ENCODE peak calls at places on chromosomes 4 and X, in seven cellular contexts. One of them, this sample, is unnamed.
A peak's percentile ranks its signal among the peaks of the same experiment; 100 is the strongest.

GRCh38 chrX:153884136-153885076 is 1.6 kb downstream of the L1CAM start:
- DNase-seq in left colon: no peak
- DNase-seq in choroid plexus epithelial cell: no peak
- DNase-seq in lower lobe of right lung: no peak
- DNase-seq in ACHN: peak; percentile 12
- DNase-seq in fibroblast of the aortic adventitia: no peak
- DNase-seq in adrenal gland: no peak
- DNase-seq in this sample: no peak

GRCh38 chrX:120486786-120487185 is 17.7 kb upstream of the LAMP2 start:
- DNase-seq in left colon: no peak
- DNase-seq in choroid plexus epithelial cell: no peak
- DNase-seq in lower lobe of right lung: no peak
- DNase-seq in ACHN: no peak
- DNase-seq in fibroblast of the aortic adventitia: no peak
- DNase-seq in adrenal gland: no peak
- DNase-seq in this sample: no peak

GRCh38 chr4:118270492-118270891 is 82.3 kb downstream of the PRSS12 start:
- DNase-seq in left colon: no peak
- DNase-seq in choroid plexus epithelial cell: peak; percentile 80
- DNase-seq in lower lobe of right lung: no peak
- DNase-seq in ACHN: peak; percentile 53
- DNase-seq in fibroblast of the aortic adventitia: peak; percentile 77
- DNase-seq in adrenal gland: no peak
- DNase-seq in this sample: peak; percentile 66

GRCh38 chr4:114597410-114598115 is 1.0 kb upstream of the UGT8 start:
- DNase-seq in left colon: peak; percentile 34
- DNase-seq in choroid plexus epithelial cell: no peak
- DNase-seq in lower lobe of right lung: no peak
- DNase-seq in ACHN: no peak
- DNase-seq in fibroblast of the aortic adventitia: no peak
- DNase-seq in adrenal gland: no peak
- DNase-seq in this sample: no peak

GRCh38 chr4:6548882-6549230 is 26.1 kb upstream of the MAN2B2 start:
- DNase-seq in left colon: no peak
- DNase-seq in choroid plexus epithelial cell: no peak
- DNase-seq in lower lobe of right lung: no peak
- DNase-seq in ACHN: no peak
- DNase-seq in fibroblast of the aortic adventitia: no peak
- DNase-seq in adrenal gland: no peak
- DNase-seq in this sample: no peak

GRCh38 chrX:63275127-63275526 is 76.0 kb downstream of the SPIN4 start:
- DNase-seq in left colon: peak; percentile 30
- DNase-seq in choroid plexus epithelial cell: peak; percentile 10
- DNase-seq in lower lobe of right lung: no peak
- DNase-seq in ACHN: peak; percentile 5
- DNase-seq in fibroblast of the aortic adventitia: peak; percentile 16
- DNase-seq in adrenal gland: peak; percentile 39
- DNase-seq in this sample: peak; percentile 25

GRCh38 chr4:20506827-20507226 is 193.4 kb upstream of the PACRGL start:
- DNase-seq in left colon: no peak
- DNase-seq in choroid plexus epithelial cell: peak; percentile 90
- DNase-seq in lower lobe of right lung: no peak
- DNase-seq in ACHN: no peak
- DNase-seq in fibroblast of the aortic adventitia: peak; percentile 93
- DNase-seq in adrenal gland: no peak
- DNase-seq in this sample: peak; percentile 88

GRCh38 chr4:38857354-38858096 is 908 bp upstream of the TLR6 start:
- DNase-seq in left colon: no peak
- DNase-seq in choroid plexus epithelial cell: peak; percentile 94
- DNase-seq in lower lobe of right lung: no peak
- DNase-seq in ACHN: peak; percentile 87
- DNase-seq in fibroblast of the aortic adventitia: peak; percentile 86
- DNase-seq in adrenal gland: peak; percentile 69
- DNase-seq in this sample: peak; percentile 94

GRCh38 chrX:45778621-45779020 is 577.9 kb upstream of the DIPK2B start:
- DNase-seq in left colon: no peak
- DNase-seq in choroid plexus epithelial cell: no peak
- DNase-seq in lower lobe of right lung: no peak
- DNase-seq in ACHN: no peak
- DNase-seq in fibroblast of the aortic adventitia: no peak
- DNase-seq in adrenal gland: no peak
- DNase-seq in this sample: no peak

GRCh38 chr4:109075617-109076016 is 226.8 kb downstream of the COL25A1 start:
- DNase-seq in left colon: no peak
- DNase-seq in choroid plexus epithelial cell: no peak
- DNase-seq in lower lobe of right lung: no peak
- DNase-seq in ACHN: no peak
- DNase-seq in fibroblast of the aortic adventitia: no peak
- DNase-seq in adrenal gland: no peak
- DNase-seq in this sample: no peak

GRCh38 chrX:139932077-139932900 is 564 bp downstream of the ATP11C start:
- DNase-seq in left colon: peak; percentile 59
- DNase-seq in choroid plexus epithelial cell: peak; percentile 34
- DNase-seq in lower lobe of right lung: peak; percentile 62
- DNase-seq in ACHN: peak; percentile 40
- DNase-seq in fibroblast of the aortic adventitia: no peak
- DNase-seq in adrenal gland: peak; percentile 38
- DNase-seq in this sample: no peak

GRCh38 chr4:96407651-96408342 is 567.9 kb downstream of the PDHA2 start:
- DNase-seq in left colon: no peak
- DNase-seq in choroid plexus epithelial cell: peak; percentile 44
- DNase-seq in lower lobe of right lung: no peak
- DNase-seq in ACHN: no peak
- DNase-seq in fibroblast of the aortic adventitia: no peak
- DNase-seq in adrenal gland: no peak
- DNase-seq in this sample: no peak

GRCh38 chrX:13123247-13123856 is 78.9 kb upstream of the FAM9C start:
- DNase-seq in left colon: no peak
- DNase-seq in choroid plexus epithelial cell: no peak
- DNase-seq in lower lobe of right lung: no peak
- DNase-seq in ACHN: no peak
- DNase-seq in fibroblast of the aortic adventitia: no peak
- DNase-seq in adrenal gland: peak; percentile 8
- DNase-seq in this sample: no peak

GRCh38 chr4:15322016-15322415 is 105.8 kb upstream of the C1QTNF7 start:
- DNase-seq in left colon: no peak
- DNase-seq in choroid plexus epithelial cell: no peak
- DNase-seq in lower lobe of right lung: no peak
- DNase-seq in ACHN: no peak
- DNase-seq in fibroblast of the aortic adventitia: no peak
- DNase-seq in adrenal gland: no peak
- DNase-seq in this sample: no peak

GRCh38 chrX:70336767-70337166 is 46.9 kb downstream of the KIF4A start:
- DNase-seq in left colon: no peak
- DNase-seq in choroid plexus epithelial cell: no peak
- DNase-seq in lower lobe of right lung: no peak
- DNase-seq in ACHN: no peak
- DNase-seq in fibroblast of the aortic adventitia: no peak
- DNase-seq in adrenal gland: no peak
- DNase-seq in this sample: no peak

GRCh38 chr4:66777097-66777496 is 768.2 kb downstream of the CENPC start:
- DNase-seq in left colon: no peak
- DNase-seq in choroid plexus epithelial cell: no peak
- DNase-seq in lower lobe of right lung: no peak
- DNase-seq in ACHN: no peak
- DNase-seq in fibroblast of the aortic adventitia: no peak
- DNase-seq in adrenal gland: no peak
- DNase-seq in this sample: no peak

GRCh38 chr4:183254162-183254561 is 65.9 kb downstream of the CLDN22 start:
- DNase-seq in left colon: no peak
- DNase-seq in choroid plexus epithelial cell: no peak
- DNase-seq in lower lobe of right lung: no peak
- DNase-seq in ACHN: no peak
- DNase-seq in fibroblast of the aortic adventitia: no peak
- DNase-seq in adrenal gland: no peak
- DNase-seq in this sample: no peak

GRCh38 chr4:118969359-118969758 is 80.7 kb downstream of the SYNPO2 start:
- DNase-seq in left colon: peak; percentile 28
- DNase-seq in choroid plexus epithelial cell: peak; percentile 85
- DNase-seq in lower lobe of right lung: no peak
- DNase-seq in ACHN: peak; percentile 68
- DNase-seq in fibroblast of the aortic adventitia: peak; percentile 91
- DNase-seq in adrenal gland: peak; percentile 71
- DNase-seq in this sample: peak; percentile 79

GRCh38 chr4:128572778-128573241 is 236.7 kb upstream of the JADE1 start:
- DNase-seq in left colon: no peak
- DNase-seq in choroid plexus epithelial cell: no peak
- DNase-seq in lower lobe of right lung: no peak
- DNase-seq in ACHN: peak; percentile 29
- DNase-seq in fibroblast of the aortic adventitia: no peak
- DNase-seq in adrenal gland: no peak
- DNase-seq in this sample: no peak

GRCh38 chr4:52711834-52712171 is 39.4 kb downstream of the ERVMER34-1 start:
- DNase-seq in left colon: no peak
- DNase-seq in choroid plexus epithelial cell: no peak
- DNase-seq in lower lobe of right lung: no peak
- DNase-seq in ACHN: no peak
- DNase-seq in fibroblast of the aortic adventitia: no peak
- DNase-seq in adrenal gland: no peak
- DNase-seq in this sample: no peak

This sample was measured in fibroblast of mammary gland.